ENCODE peak calls at places on chromosomes 6 and 20, in four cellular contexts. P is effector CD4-positive, alpha-beta T cell; D is activated T-cell treated with anti-CD3 and anti-CD28 coated beads, Interleukin-2, amount 50 U/mL, for 4 hours; K is activated T-helper 1 cell treated with anti-CD3 and anti-CD28 coated beads, Interleukin-2, amount 50 U/mL, for 16 hours. N is an unnamed sample.

GRCh38 chr6:7479801-7480266 is 61.6 kb upstream of the DSP start:
- DNase-seq in P (no peak), D (no peak), K (no peak), N (no peak)

GRCh38 chr6:167056370-167056769 is 57.2 kb downstream of the CEP43 start:
- DNase-seq in P (peak), D (no peak), K (no peak), N (peak)

GRCh38 chr6:161444464-161444863 is 170.6 kb upstream of the AGPAT4 start:
- DNase-seq in P (no peak), D (no peak), K (no peak), N (no peak)

GRCh38 chr20:51431321-51431720 is 111.2 kb downstream of the NFATC2 start:
- DNase-seq in P (no peak), D (no peak), K (no peak), N (peak)

GRCh38 chr6:75349262-75349984 is 64.8 kb upstream of the TMEM30A start:
- DNase-seq in P (no peak), D (no peak), K (no peak), N (no peak)

GRCh38 chr6:137033828-137034227 is 10.9 kb downstream of the IL20RA start:
- DNase-seq in P (peak), D (no peak), K (peak), N (peak)

GRCh38 chr6:129133770-129134192 is 250.8 kb downstream of the LAMA2 start:
- DNase-seq in P (no peak), D (no peak), K (no peak), N (no peak)

GRCh38 chr6:69883551-69883950 is 17.2 kb downstream of the COL19A1 start:
- DNase-seq in P (no peak), D (no peak), K (no peak), N (no peak)

GRCh38 chr6:1267057-1267732 is 44.7 kb upstream of the FOXQ1 start:
- DNase-seq in P (no peak), D (no peak), K (no peak), N (no peak)

GRCh38 chr20:38057351-38057972 is 23.9 kb downstream of the RPRD1B start:
- DNase-seq in P (peak), D (peak), K (peak), N (no peak)

GRCh38 chr6:155495011-155495768 is 39.6 kb upstream of the NOX3 start:
- DNase-seq in P (no peak), D (no peak), K (no peak), N (no peak)

GRCh38 chr6:52550014-52550575 is 26.8 kb downstream of the TRAM2 start:
- DNase-seq in P (no peak), D (no peak), K (no peak), N (no peak)

GRCh38 chr6:12570461-12571030 is 146.0 kb upstream of the PHACTR1 start:
- DNase-seq in P (no peak), D (no peak), K (no peak), N (no peak)

GRCh38 chr6:85364354-85364753 is 85.5 kb upstream of the NT5E start:
- DNase-seq in P (no peak), D (no peak), K (no peak), N (no peak)

GRCh38 chr6:70956451-70957283 is at the start of gene B3GAT2:
- DNase-seq in P (no peak), D (no peak), K (no peak), N (no peak)

GRCh38 chr20:35395728-35396127 is 16.0 kb downstream of the UQCC1 start:
- DNase-seq in P (no peak), D (no peak), K (no peak), N (no peak)

GRCh38 chr6:5029609-5030008 is 25.8 kb upstream of the RPP40 start:
- DNase-seq in P (no peak), D (no peak), K (no peak), N (no peak)

GRCh38 chr6:132410840-132411239 is 9.6 kb upstream of the MOXD1 start:
- DNase-seq in P (no peak), D (no peak), K (no peak), N (no peak)

GRCh38 chr6:127854009-127854408 is 46.8 kb downstream of the THEMIS start:
- DNase-seq in P (no peak), D (no peak), K (no peak), N (no peak)

GRCh38 chr20:1870792-1871550 is 24.2 kb upstream of the SIRPA start:
- DNase-seq in P (no peak), D (no peak), K (no peak), N (peak)

GRCh38 chr6:88680654-88681053 is 282.8 kb downstream of the RNGTT start:
- DNase-seq in P (no peak), D (no peak), K (no peak), N (no peak)

GRCh38 chr6:122198922-122199321 is 200.5 kb upstream of the HSF2 start:
- DNase-seq in P (no peak), D (no peak), K (no peak), N (no peak)

GRCh38 chr20:62607366-62608217 is 34.7 kb upstream of the SLCO4A1 start:
- DNase-seq in P (no peak), D (no peak), K (no peak), N (no peak)

GRCh38 chr20:40251284-40251932 is 437.6 kb downstream of the MAFB start:
- DNase-seq in P (no peak), D (no peak), K (no peak), N (no peak)

GRCh38 chr20:56629464-56630085 is 469 bp downstream of the TFAP2C start:
- DNase-seq in P (no peak), D (no peak), K (no peak), N (no peak)

GRCh38 chr6:30611856-30612194 is 5.2 kb downstream of the PPP1R10 start:
- DNase-seq in P (no peak), D (no peak), K (no peak), N (no peak)

GRCh38 chr20:57619053-57619831 is 984 bp downstream of the ZBP1 start:
- DNase-seq in P (peak), D (no peak), K (peak), N (peak)

GRCh38 chr20:35226126-35226774 is at the start of gene MMP24:
- DNase-seq in P (no peak), D (no peak), K (no peak), N (no peak)

GRCh38 chr6:10441004-10441654 is 26.3 kb upstream of the TFAP2A start:
- DNase-seq in P (no peak), D (no peak), K (no peak), N (no peak)

GRCh38 chr6:24718449-24719124 is 367 bp downstream of the C6orf62 start:
- DNase-seq in P (no peak), D (no peak), K (no peak), N (no peak)

GRCh38 chr6:41728073-41728936 is 7.1 kb downstream of the TFEB start:
- DNase-seq in P (no peak), D (no peak), K (no peak), N (no peak)